ENCODE peak calls at places on chromosomes 16 and 17, in nine cellular contexts. U is brain microvascular endothelial cell, T is tibial artery, L is fibroblast of villous mesenchyme, X is fibroblast of lung, Y is foreskin fibroblast, E is lower leg skin, R is psoas muscle, M is right atrium auricular region. H is an unnamed sample.

GRCh38 chr16:4911831-4912422 is 25.0 kb downstream of the PPL start:
- DNase-seq in M (no peak), E (no peak), Y (peak; percentile 63), R (no peak), U (peak; percentile 16), L (peak; percentile 76), X (peak; percentile 59), T (no peak), H (no peak)

GRCh38 chr17:15431201-15431600 is 36.2 kb downstream of the CDRT4 start:
- DNase-seq in M (peak; percentile 69), R (peak; percentile 75), Y (peak; percentile 90), E (peak; percentile 66), T (no peak), X (no peak), L (peak; percentile 100), U (no peak), H (no peak)

GRCh38 chr16:4283939-4284338 is 11.1 kb upstream of the TFAP4 start:
- DNase-seq in Y (peak; percentile 79), X (peak; percentile 43), U (no peak), M (no peak), R (no peak), L (no peak), E (no peak), T (no peak), H (no peak)

GRCh38 chr17:82377924-82378740 is 6.6 kb downstream of the UTS2R start:
- DNase-seq in Y (no peak), R (no peak), M (no peak), E (no peak), T (no peak), L (no peak), X (no peak), U (no peak), H (no peak)

GRCh38 chr16:19285431-19285830 is at the start of gene CLEC19A:
- DNase-seq in M (no peak), X (no peak), L (no peak), Y (no peak), U (no peak), T (no peak), E (no peak), R (no peak), H (no peak)

GRCh38 chr17:64780096-64781012 is 118.2 kb upstream of the SMURF2 start:
- DNase-seq in Y (peak; percentile 55), R (peak; percentile 54), M (no peak), T (no peak), E (peak; percentile 94), U (no peak), L (no peak), X (peak; percentile 19), H (peak; percentile 55)

GRCh38 chr17:81422776-81423697 is 27.8 kb downstream of the BAHCC1 start:
- DNase-seq in U (peak; percentile 92), X (peak; percentile 96), M (peak; percentile 93), R (peak; percentile 89), L (peak; percentile 95), T (peak; percentile 86), E (peak; percentile 95), Y (peak; percentile 94), H (no peak)

GRCh38 chr16:81697321-81697885 is 81.7 kb upstream of the PLCG2 start:
- DNase-seq in X (peak; percentile 54), L (peak; percentile 68), R (peak; percentile 38), Y (peak; percentile 70), M (no peak), E (no peak), U (peak; percentile 51), T (no peak), H (peak; percentile 76)

GRCh38 chr16:53093162-53093744 is 38.5 kb downstream of the CHD9 start:
- DNase-seq in X (no peak), R (no peak), L (no peak), Y (no peak), E (no peak), T (no peak), M (no peak), U (no peak), H (no peak)

GRCh38 chr17:6924121-6924676 is 71.7 kb upstream of the ALOX12 start:
- DNase-seq in Y (no peak), R (no peak), X (peak; percentile 18), T (no peak), E (no peak), L (no peak), M (no peak), U (no peak), H (no peak)

GRCh38 chr17:8151120-8151640 is 1.0 kb downstream of the PER1 start:
- DNase-seq in U (peak; percentile 92), X (peak; percentile 90), L (peak; percentile 94), Y (peak; percentile 97), R (peak; percentile 94), M (peak; percentile 93), T (peak; percentile 89), E (peak; percentile 98), H (peak; percentile 93)

GRCh38 chr16:4966736-4967453 is 8.8 kb downstream of the SEC14L5 start:
- DNase-seq in X (no peak), M (no peak), L (no peak), Y (no peak), R (no peak), U (no peak), T (no peak), E (no peak), H (no peak)

DNA sequence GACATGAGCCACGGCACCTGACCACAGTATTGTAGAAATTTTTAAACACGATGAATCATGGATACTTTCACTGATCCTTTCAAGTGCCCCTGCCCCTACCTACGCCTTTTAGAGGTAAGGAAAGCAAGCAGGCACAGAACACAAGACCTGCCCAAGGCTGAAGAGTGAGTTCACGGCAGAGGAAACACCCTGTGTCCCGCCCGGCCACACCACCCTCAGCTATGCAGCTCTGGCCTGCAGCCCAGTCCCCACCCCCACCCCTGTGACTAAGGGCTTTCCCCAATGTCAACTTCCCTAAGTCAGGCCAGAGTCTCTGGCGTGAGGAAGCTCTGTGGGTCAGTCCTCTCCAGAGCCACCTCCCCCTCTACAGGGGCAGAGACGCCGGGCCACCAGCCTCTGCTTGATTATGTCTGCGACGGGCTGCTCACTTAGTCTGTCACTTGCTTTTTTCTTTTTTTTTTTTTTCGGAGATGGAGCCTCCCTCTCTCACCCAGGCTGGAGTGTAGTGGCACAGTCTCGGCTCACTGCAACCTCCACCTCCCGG is 8.4 kb downstream of the SLC16A5 start:
- DNase-seq in M (peak; percentile 78), E (peak; percentile 93), Y (peak; percentile 82), R (peak; percentile 67), L (peak; percentile 76), U (peak; percentile 41), T (peak; percentile 60), X (peak; percentile 81), H (no peak)
- TF ChIP-seq CTCF in M (no peak), E (no peak), Y (no peak), R (no peak), L (no peak), U (no peak), T (no peak), X (no peak), H (no peak)

GRCh38 chr16:29745126-29745852 is 501 bp downstream of the C16orf54 start:
- DNase-seq in X (no peak), M (no peak), E (no peak), R (no peak), Y (no peak), T (no peak), L (no peak), U (no peak), H (peak; percentile 77)
- H3K4me3 ChIP-seq in X (no peak overlapping the region), M (peak overlapping the region; percentile 12), E (no peak overlapping the region), R (peak overlapping the region; percentile 32), Y (no peak overlapping the region), T (peak overlapping the region; percentile 27), L (no peak overlapping the region), U (no peak overlapping the region), H (peak overlapping the region; percentile 77)

GRCh38 chr17:28406478-28406824 is 439 bp upstream of the SLC46A1 start:
- DNase-seq in L (peak; percentile 23), T (no peak), E (no peak), M (no peak), U (no peak), Y (no peak), R (no peak), X (no peak), H (no peak)

GRCh38 chr17:28404812-28405570 is 1.0 kb downstream of the SLC46A1 start:
- DNase-seq in L (no peak), R (no peak), Y (peak; percentile 41), M (no peak), E (no peak), T (no peak), U (no peak), X (no peak), H (no peak)

GRCh38 chr17:28407974-28408306 is 1.9 kb upstream of the SLC46A1 start:
- DNase-seq in X (no peak), U (no peak), T (no peak), L (no peak), Y (no peak), E (no peak), R (no peak), M (no peak), H (no peak)

GRCh38 chr17:28405632-28406477 is at the start of gene SLC46A1:
- DNase-seq in T (peak; percentile 55), Y (peak; percentile 66), R (peak; percentile 67), X (peak; percentile 38), E (peak; percentile 88), L (peak; percentile 28), U (no peak), M (no peak), H (peak; percentile 59)

DNA sequence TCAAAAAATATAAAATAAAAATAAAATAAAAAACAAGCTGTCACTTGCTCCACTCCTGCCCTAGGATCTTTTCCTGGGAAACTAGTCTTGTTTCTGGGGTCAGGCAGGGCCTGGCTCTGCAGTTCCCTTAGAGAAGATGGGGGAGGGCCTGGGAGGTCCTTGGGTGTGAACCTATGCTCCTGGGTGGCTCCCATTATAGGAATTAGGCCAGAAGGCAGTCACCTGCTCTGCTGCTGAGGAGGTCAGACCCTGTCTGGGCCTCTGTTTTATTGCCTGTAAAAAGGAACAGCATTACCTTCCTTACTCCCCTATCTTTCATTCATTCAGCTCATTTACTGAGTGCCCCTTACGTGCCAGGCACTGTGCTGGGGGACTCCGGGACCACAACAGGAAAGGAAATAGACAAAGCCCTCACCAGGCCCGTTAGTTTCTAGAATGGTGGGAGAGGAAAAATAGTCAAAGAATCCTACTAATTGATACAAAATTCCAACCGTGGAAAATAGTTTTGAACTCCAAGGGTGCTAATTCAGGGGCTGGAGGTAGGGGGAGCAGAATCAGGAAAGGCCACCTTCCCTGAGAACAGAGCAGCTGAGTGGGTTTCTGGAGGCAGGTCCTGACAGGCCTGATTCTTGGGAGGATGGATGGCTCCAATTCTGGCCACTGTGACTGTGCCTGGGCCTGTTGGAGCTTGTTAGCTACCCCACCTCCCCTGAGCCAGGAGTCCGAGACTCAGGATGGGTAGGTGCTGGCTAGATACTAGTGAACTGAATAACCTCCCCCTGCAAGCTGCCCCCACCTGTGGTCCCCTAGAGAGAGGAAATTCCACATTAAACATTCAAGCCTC is 1.3 kb upstream of the SLC46A1 start:
- DNase-seq in X (no peak), E (no peak), U (no peak), M (no peak), L (no peak), Y (no peak), R (no peak), T (no peak), H (no peak)
- TF ChIP-seq CTCF in X (no peak), E (no peak), U (peak; percentile 21), M (no peak), L (no peak), Y (no peak), R (no peak), T (no peak), H (no peak)

DNA sequence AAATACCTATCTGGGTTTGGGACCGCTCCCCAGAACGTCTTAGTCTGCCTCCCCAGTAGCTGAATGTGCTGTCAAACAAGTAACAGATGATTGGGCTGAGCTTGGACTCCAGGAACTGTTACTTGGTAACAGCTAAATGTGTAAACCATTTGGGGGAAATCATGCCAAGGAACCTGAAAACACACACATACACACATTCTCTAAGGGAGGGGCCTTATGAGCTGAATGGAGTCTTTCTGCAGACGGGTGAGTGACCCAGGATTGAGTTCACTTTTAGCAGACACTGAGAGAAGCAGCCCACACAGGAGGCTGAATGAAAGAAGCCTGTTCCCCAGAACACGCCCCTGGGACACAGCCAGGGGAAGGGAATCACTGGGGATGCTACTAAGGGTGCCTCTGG is 1.6 kb downstream of the ACLY start:
- DNase-seq in L (peak; percentile 49), R (no peak), M (no peak), U (peak; percentile 19), Y (peak; percentile 56), E (no peak), T (no peak), X (peak; percentile 79), H (no peak)
- H3K4me3 ChIP-seq in L (peak overlapping the region; percentile 89), R (peak overlapping the region; percentile 98), M (no peak overlapping the region), U (peak overlapping the region; percentile 98), Y (peak overlapping the region; percentile 97), E (no peak overlapping the region), T (peak overlapping the region; percentile 91), X (peak overlapping the region; percentile 91), H (peak overlapping the region; percentile 99)

H was measured in GM12865.